ENCODE peak calls at places on chromosomes 7 and 10, in six cellular contexts. Z, O, E, D, L and R are unnamed samples.

GRCh38 chr7:107948645-107949442 is 54.1 kb downstream of the LAMB1 start:
- DNase-seq in Z (peak), O (no peak), E (no peak), D (peak), L (no peak), R (no peak)

GRCh38 chr7:106220307-106220706 is 64.5 kb downstream of the NAMPT start:
- DNase-seq in Z (no peak), O (no peak), E (no peak), D (no peak), L (no peak), R (no peak)

GRCh38 chr10:29657719-29658274 is 23.0 kb upstream of the SVIL start:
- DNase-seq in Z (no peak), O (no peak), E (no peak), D (no peak), L (no peak), R (no peak)

GRCh38 chr10:34641147-34641912 is 173.8 kb downstream of the PARD3 start:
- DNase-seq in Z (no peak), O (no peak), E (no peak), D (no peak), L (no peak), R (no peak)

GRCh38 chr10:50367732-50368131 is 116.4 kb upstream of the ASAH2 start:
- DNase-seq in Z (no peak), O (no peak), E (no peak), D (peak), L (peak), R (no peak)

GRCh38 chr10:21208666-21209316 is 311.7 kb upstream of the NEBL start:
- DNase-seq in Z (no peak), O (no peak), E (no peak), D (no peak), L (no peak), R (no peak)

GRCh38 chr7:4820968-4821471 is 40.8 kb downstream of the PAPOLB start:
- DNase-seq in Z (no peak), O (peak), E (no peak), D (no peak), L (no peak), R (no peak)

GRCh38 chr10:118853916-118854315 is 99.1 kb upstream of the CACUL1 start:
- DNase-seq in Z (no peak), O (no peak), E (no peak), D (no peak), L (no peak), R (no peak)

GRCh38 chr10:34707656-34708055 is 107.4 kb downstream of the PARD3 start:
- DNase-seq in Z (no peak), O (no peak), E (no peak), D (no peak), L (no peak), R (no peak)

GRCh38 chr10:32795598-32796183 is 162.3 kb downstream of the ITGB1 start:
- DNase-seq in Z (peak), O (no peak), E (no peak), D (peak), L (no peak), R (peak)

GRCh38 chr7:90248706-90249105 is 3.7 kb downstream of the CFAP69 start:
- DNase-seq in Z (no peak), O (no peak), E (no peak), D (no peak), L (no peak), R (no peak)

GRCh38 chr10:2990764-2991163 is 76.6 kb upstream of the PFKP start:
- DNase-seq in Z (no peak), O (no peak), E (no peak), D (no peak), L (no peak), R (no peak)

GRCh38 chr7:64098-64521 is 128.3 kb upstream of the FAM20C start:
- DNase-seq in Z (no peak), O (peak), E (peak), D (peak), L (peak), R (no peak)

GRCh38 chr7:70189776-70190175 is 591.5 kb downstream of the AUTS2 start:
- DNase-seq in Z (no peak), O (no peak), E (no peak), D (no peak), L (no peak), R (no peak)

GRCh38 chr10:29948971-29949370 is 110.4 kb downstream of the JCAD start:
- DNase-seq in Z (no peak), O (no peak), E (no peak), D (no peak), L (peak), R (no peak)

GRCh38 chr7:74063223-74063641 is 20.4 kb upstream of the LIMK1 start:
- DNase-seq in Z (no peak), O (no peak), E (no peak), D (no peak), L (no peak), R (no peak)

GRCh38 chr10:59135275-59135674 is 41.2 kb upstream of the PHYHIPL start:
- DNase-seq in Z (no peak), O (no peak), E (no peak), D (peak), L (no peak), R (no peak)

GRCh38 chr10:131178956-131179355 is 132.6 kb downstream of the TCERG1L start:
- DNase-seq in Z (no peak), O (no peak), E (no peak), D (no peak), L (no peak), R (no peak)

GRCh38 chr10:49642311-49642710 is 28.5 kb downstream of the CHAT start:
- DNase-seq in Z (no peak), O (no peak), E (no peak), D (no peak), L (no peak), R (no peak)

GRCh38 chr7:40604601-40605438 is 470.0 kb downstream of the SUGCT start:
- DNase-seq in Z (no peak), O (peak), E (no peak), D (peak), L (peak), R (peak)

GRCh38 chr7:85489498-85489897 is 302.6 kb upstream of the SEMA3D start:
- DNase-seq in Z (peak), O (no peak), E (no peak), D (peak), L (no peak), R (no peak)

GRCh38 chr10:16699435-16699834 is 117.8 kb downstream of the RSU1 start:
- DNase-seq in Z (no peak), O (no peak), E (no peak), D (no peak), L (no peak), R (no peak)

GRCh38 chr10:21405981-21406380 is 119.5 kb downstream of the SKIDA1 start:
- DNase-seq in Z (no peak), O (no peak), E (no peak), D (no peak), L (no peak), R (no peak)

GRCh38 chr10:74977072-74977471 is 134.4 kb upstream of the SAMD8 start:
- DNase-seq in Z (no peak), O (no peak), E (no peak), D (no peak), L (no peak), R (no peak)

GRCh38 chr7:3738964-3739363 is 437.9 kb downstream of the SDK1 start:
- DNase-seq in Z (no peak), O (no peak), E (no peak), D (no peak), L (no peak), R (no peak)

GRCh38 chr7:140607441-140607989 is 33.1 kb downstream of the DENND2A start:
- DNase-seq in Z (no peak), O (peak), E (peak), D (peak), L (no peak), R (no peak)

GRCh38 chr10:31709501-31709900 is 219.1 kb downstream of the ARHGAP12 start:
- DNase-seq in Z (no peak), O (no peak), E (no peak), D (no peak), L (no peak), R (no peak)

GRCh38 chr10:104026762-104027161 is 58.9 kb downstream of the COL17A1 start:
- DNase-seq in Z (no peak), O (no peak), E (no peak), D (no peak), L (no peak), R (no peak)

GRCh38 chr10:124739119-124739921 is 4.9 kb downstream of the FAM53B start:
- DNase-seq in Z (no peak), O (no peak), E (peak), D (no peak), L (no peak), R (no peak)

GRCh38 chr7:148623586-148624282 is 33.2 kb downstream of the C7orf33 start:
- DNase-seq in Z (peak), O (no peak), E (no peak), D (peak), L (no peak), R (no peak)

GRCh38 chr10:79380125-79380917 is 33.1 kb downstream of the PPIF start:
- DNase-seq in Z (no peak), O (peak), E (peak), D (no peak), L (no peak), R (no peak)

GRCh38 chr10:44967596-44967995 is 8.0 kb downstream of the RASSF4 start:
- DNase-seq in Z (no peak), O (no peak), E (peak), D (no peak), L (no peak), R (no peak)

GRCh38 chr10:119305860-119306513 is 98.6 kb downstream of the GRK5 start:
- DNase-seq in Z (peak), O (peak), E (peak), D (peak), L (peak), R (peak)

GRCh38 chr7:108283252-108283651 is 153.1 kb upstream of the LAMB4 start:
- DNase-seq in Z (no peak), O (no peak), E (no peak), D (no peak), L (no peak), R (no peak)

GRCh38 chr7:128021361-128021760 is 9.9 kb downstream of the LRRC4 start:
- DNase-seq in Z (no peak), O (no peak), E (no peak), D (peak), L (no peak), R (no peak)

GRCh38 chr7:29193316-29194205 is 1.0 kb upstream of the CHN2 start:
- DNase-seq in Z (no peak), O (no peak), E (no peak), D (no peak), L (no peak), R (no peak)

GRCh38 chr10:121831777-121832176 is 96.1 kb downstream of the ATE1 start:
- DNase-seq in Z (peak), O (no peak), E (no peak), D (no peak), L (no peak), R (no peak)

GRCh38 chr7:122143376-122143750 is 686 bp downstream of the AASS start:
- DNase-seq in Z (no peak), O (peak), E (peak), D (no peak), L (peak), R (no peak)

GRCh38 chr10:78250313-78251040 is 216.8 kb downstream of the RPS24 start:
- DNase-seq in Z (no peak), O (no peak), E (no peak), D (no peak), L (no peak), R (no peak)